ENCODE peak calls at places on chromosomes 2 and 18, in ten cellular contexts. One of them, this sample, is unnamed.

GRCh38 chr2:32715981-32716380 is 88.1 kb downstream of the TTC27 start:
- DNase-seq in midbrain: no peak
- DNase-seq in fibroblast of lung: peak
- DNase-seq in activated T-helper 1 cell treated with anti-CD3 and anti-CD28 coated beads, Interleukin-2, amount 50 U/mL, for 16 hours: no peak
- DNase-seq in OCI-LY7: no peak
- DNase-seq in GM12892: no peak
- DNase-seq in tibial nerve: no peak
- DNase-seq in activated CD8-positive, alpha-beta T cell treated with anti-CD3 and anti-CD28 coated beads for 36 hours: no peak
- DNase-seq in retina: no peak
- DNase-seq in RWPE1: peak
- DNase-seq in this sample: no peak

GRCh38 chr2:70190086-70190412 is 770 bp downstream of the C2orf42 start:
- DNase-seq in midbrain: peak
- DNase-seq in fibroblast of lung: no peak
- DNase-seq in activated T-helper 1 cell treated with anti-CD3 and anti-CD28 coated beads, Interleukin-2, amount 50 U/mL, for 16 hours: no peak
- DNase-seq in OCI-LY7: no peak
- DNase-seq in GM12892: peak
- DNase-seq in tibial nerve: no peak
- DNase-seq in activated CD8-positive, alpha-beta T cell treated with anti-CD3 and anti-CD28 coated beads for 36 hours: no peak
- DNase-seq in retina: no peak
- DNase-seq in RWPE1: peak
- DNase-seq in this sample: peak

GRCh38 chr2:54952978-54953456 is 97.2 kb downstream of the RTN4 start:
- DNase-seq in midbrain: no peak
- DNase-seq in fibroblast of lung: peak
- DNase-seq in activated T-helper 1 cell treated with anti-CD3 and anti-CD28 coated beads, Interleukin-2, amount 50 U/mL, for 16 hours: no peak
- DNase-seq in OCI-LY7: no peak
- DNase-seq in GM12892: no peak
- DNase-seq in tibial nerve: no peak
- DNase-seq in activated CD8-positive, alpha-beta T cell treated with anti-CD3 and anti-CD28 coated beads for 36 hours: no peak
- DNase-seq in retina: no peak
- DNase-seq in RWPE1: no peak
- DNase-seq in this sample: no peak

GRCh38 chr2:236558999-236559978 is 10.3 kb upstream of the ACKR3 start:
- DNase-seq in midbrain: no peak
- DNase-seq in fibroblast of lung: no peak
- DNase-seq in activated T-helper 1 cell treated with anti-CD3 and anti-CD28 coated beads, Interleukin-2, amount 50 U/mL, for 16 hours: no peak
- DNase-seq in OCI-LY7: no peak
- DNase-seq in GM12892: no peak
- DNase-seq in tibial nerve: no peak
- DNase-seq in activated CD8-positive, alpha-beta T cell treated with anti-CD3 and anti-CD28 coated beads for 36 hours: no peak
- DNase-seq in retina: no peak
- DNase-seq in RWPE1: no peak
- DNase-seq in this sample: no peak

GRCh38 chr2:28869494-28870145 is 489 bp downstream of the TRMT61B start:
- DNase-seq in midbrain: peak
- DNase-seq in fibroblast of lung: no peak
- DNase-seq in activated T-helper 1 cell treated with anti-CD3 and anti-CD28 coated beads, Interleukin-2, amount 50 U/mL, for 16 hours: no peak
- DNase-seq in OCI-LY7: no peak
- DNase-seq in GM12892: peak
- DNase-seq in tibial nerve: no peak
- DNase-seq in activated CD8-positive, alpha-beta T cell treated with anti-CD3 and anti-CD28 coated beads for 36 hours: peak
- DNase-seq in retina: no peak
- DNase-seq in RWPE1: peak
- DNase-seq in this sample: peak

GRCh38 chr2:197183355-197183754 is 127.2 kb downstream of the ANKRD44 start:
- DNase-seq in midbrain: no peak
- DNase-seq in fibroblast of lung: no peak
- DNase-seq in activated T-helper 1 cell treated with anti-CD3 and anti-CD28 coated beads, Interleukin-2, amount 50 U/mL, for 16 hours: no peak
- DNase-seq in OCI-LY7: no peak
- DNase-seq in GM12892: no peak
- DNase-seq in tibial nerve: no peak
- DNase-seq in activated CD8-positive, alpha-beta T cell treated with anti-CD3 and anti-CD28 coated beads for 36 hours: no peak
- DNase-seq in retina: no peak
- DNase-seq in RWPE1: no peak
- DNase-seq in this sample: no peak

GRCh38 chr2:169172076-169172735 is 102.8 kb downstream of the DHRS9 start:
- DNase-seq in midbrain: no peak
- DNase-seq in fibroblast of lung: no peak
- DNase-seq in activated T-helper 1 cell treated with anti-CD3 and anti-CD28 coated beads, Interleukin-2, amount 50 U/mL, for 16 hours: no peak
- DNase-seq in OCI-LY7: no peak
- DNase-seq in GM12892: no peak
- DNase-seq in tibial nerve: no peak
- DNase-seq in activated CD8-positive, alpha-beta T cell treated with anti-CD3 and anti-CD28 coated beads for 36 hours: no peak
- DNase-seq in retina: no peak
- DNase-seq in RWPE1: no peak
- DNase-seq in this sample: no peak

GRCh38 chr18:49858309-49859005 is 45.1 kb upstream of the ACAA2 start:
- DNase-seq in midbrain: peak
- DNase-seq in fibroblast of lung: peak
- DNase-seq in activated T-helper 1 cell treated with anti-CD3 and anti-CD28 coated beads, Interleukin-2, amount 50 U/mL, for 16 hours: peak
- DNase-seq in OCI-LY7: peak
- DNase-seq in GM12892: peak
- DNase-seq in tibial nerve: no peak
- DNase-seq in activated CD8-positive, alpha-beta T cell treated with anti-CD3 and anti-CD28 coated beads for 36 hours: peak
- DNase-seq in retina: peak
- DNase-seq in RWPE1: peak
- DNase-seq in this sample: peak

GRCh38 chr2:72921866-72922265 is 4.5 kb downstream of the EMX1 start:
- DNase-seq in midbrain: no peak
- DNase-seq in fibroblast of lung: no peak
- DNase-seq in activated T-helper 1 cell treated with anti-CD3 and anti-CD28 coated beads, Interleukin-2, amount 50 U/mL, for 16 hours: no peak
- DNase-seq in OCI-LY7: no peak
- DNase-seq in GM12892: peak
- DNase-seq in tibial nerve: no peak
- DNase-seq in activated CD8-positive, alpha-beta T cell treated with anti-CD3 and anti-CD28 coated beads for 36 hours: no peak
- DNase-seq in retina: no peak
- DNase-seq in RWPE1: no peak
- DNase-seq in this sample: no peak

GRCh38 chr2:211495339-211495738 is 938.9 kb downstream of the CPS1 start:
- DNase-seq in midbrain: no peak
- DNase-seq in fibroblast of lung: no peak
- DNase-seq in activated T-helper 1 cell treated with anti-CD3 and anti-CD28 coated beads, Interleukin-2, amount 50 U/mL, for 16 hours: no peak
- DNase-seq in OCI-LY7: no peak
- DNase-seq in GM12892: no peak
- DNase-seq in tibial nerve: no peak
- DNase-seq in activated CD8-positive, alpha-beta T cell treated with anti-CD3 and anti-CD28 coated beads for 36 hours: no peak
- DNase-seq in retina: no peak
- DNase-seq in RWPE1: no peak
- DNase-seq in this sample: no peak